ENCODE peak calls at places on chromosomes 4 and X, in five cellular contexts. K, N, M, W and Y are unnamed samples.

GRCh38 chrX:6095469-6095868 is 133.2 kb downstream of the NLGN4X start:
- DNase-seq in K (no peak), N (no peak), M (no peak), W (peak), Y (no peak)

GRCh38 chrX:135395064-135395463 is 26.7 kb upstream of the SMIM10L2A start:
- DNase-seq in K (no peak), N (no peak), M (no peak), W (no peak), Y (no peak)

GRCh38 chr4:19248023-19248422 is 1003.7 kb upstream of the SLIT2 start:
- DNase-seq in K (no peak), N (no peak), M (no peak), W (no peak), Y (no peak)

GRCh38 chr4:134421734-134422133 is 220.1 kb upstream of the PABPC4L start:
- DNase-seq in K (no peak), N (no peak), M (no peak), W (no peak), Y (no peak)

GRCh38 chr4:83112239-83112638 is 2.3 kb downstream of the PLAC8 start:
- DNase-seq in K (peak), N (peak), M (no peak), W (no peak), Y (no peak)

GRCh38 chrX:132751043-132751690 is 207.3 kb downstream of the HS6ST2 start:
- DNase-seq in K (no peak), N (no peak), M (no peak), W (peak), Y (no peak)

GRCh38 chr4:38815879-38816782 is 11.5 kb upstream of the TLR1 start:
- DNase-seq in K (no peak), N (peak), M (no peak), W (no peak), Y (no peak)

GRCh38 chr4:154642361-154642760 is 29.9 kb upstream of the FGG start:
- DNase-seq in K (no peak), N (no peak), M (no peak), W (no peak), Y (peak)

GRCh38 chr4:119510750-119511149 is 117.9 kb downstream of the PDE5A start:
- DNase-seq in K (no peak), N (no peak), M (no peak), W (no peak), Y (no peak)

GRCh38 chrX:134604701-134605271 is 53.5 kb downstream of the PLAC1 start:
- DNase-seq in K (no peak), N (no peak), M (no peak), W (no peak), Y (peak)

GRCh38 chr4:75429208-75429607 is 85.0 kb downstream of the RCHY1 start:
- DNase-seq in K (no peak), N (no peak), M (no peak), W (no peak), Y (no peak)

GRCh38 chrX:11702965-11703631 is 37.4 kb upstream of the ARHGAP6 start:
- DNase-seq in K (no peak), N (no peak), M (no peak), W (no peak), Y (no peak)

GRCh38 chr4:174152717-174153466 is 130.6 kb downstream of the FBXO8 start:
- DNase-seq in K (no peak), N (no peak), M (no peak), W (peak), Y (peak)